ENCODE peak calls at places on chromosomes 1 and 21, in five cellular contexts. One of them, this sample, is unnamed.

GRCh38 chr1:59445040-59445439 is 148.1 kb downstream of the FGGY start:
- DNase-seq in K562: no peak
- DNase-seq in HepG2: no peak
- DNase-seq in WTC11: no peak
- DNase-seq in H1: no peak
- DNase-seq in this sample: no peak

GRCh38 chr1:76867342-76868130 is at the start of gene ST6GALNAC5:
- DNase-seq in K562: no peak
- DNase-seq in HepG2: no peak
- DNase-seq in WTC11: peak
- DNase-seq in H1: peak
- DNase-seq in this sample: no peak

GRCh38 chr1:66692681-66693080 is 59.6 kb upstream of the DYNLT5 start:
- DNase-seq in K562: no peak
- DNase-seq in HepG2: no peak
- DNase-seq in WTC11: no peak
- DNase-seq in H1: no peak
- DNase-seq in this sample: no peak

GRCh38 chr1:87325982-87326738 is 2.5 kb upstream of the LMO4 start:
- DNase-seq in K562: peak
- DNase-seq in HepG2: peak
- DNase-seq in WTC11: peak
- DNase-seq in H1: peak
- DNase-seq in this sample: no peak

GRCh38 chr1:37723390-37724078 is 31.2 kb downstream of the CDCA8 start:
- DNase-seq in K562: no peak
- DNase-seq in HepG2: peak
- DNase-seq in WTC11: no peak
- DNase-seq in H1: no peak
- DNase-seq in this sample: no peak

GRCh38 chr21:43712268-43712942 is 6.5 kb upstream of the PDXK start:
- DNase-seq in K562: peak
- DNase-seq in HepG2: no peak
- DNase-seq in WTC11: no peak
- DNase-seq in H1: no peak
- DNase-seq in this sample: no peak

GRCh38 chr1:162292422-162292849 is 84.2 kb downstream of the SPATA46 start:
- DNase-seq in K562: no peak
- DNase-seq in HepG2: no peak
- DNase-seq in WTC11: no peak
- DNase-seq in H1: no peak
- DNase-seq in this sample: no peak

GRCh38 chr1:227559499-227559898 is 3.9 kb upstream of the ZNF678 start:
- DNase-seq in K562: no peak
- DNase-seq in HepG2: no peak
- DNase-seq in WTC11: no peak
- DNase-seq in H1: no peak
- DNase-seq in this sample: no peak

GRCh38 chr1:197774691-197775281 is 494 bp downstream of the DENND1B start:
- DNase-seq in K562: peak
- DNase-seq in HepG2: peak
- DNase-seq in WTC11: peak
- DNase-seq in H1: peak
- DNase-seq in this sample: no peak

GRCh38 chr1:232844791-232845190 is 39.6 kb downstream of the MAP10 start:
- DNase-seq in K562: no peak
- DNase-seq in HepG2: no peak
- DNase-seq in WTC11: no peak
- DNase-seq in H1: no peak
- DNase-seq in this sample: no peak

GRCh38 chr1:66624412-66625060 is 90.6 kb downstream of the SGIP1 start:
- DNase-seq in K562: no peak
- DNase-seq in HepG2: no peak
- DNase-seq in WTC11: no peak
- DNase-seq in H1: no peak
- DNase-seq in this sample: no peak

DNA sequence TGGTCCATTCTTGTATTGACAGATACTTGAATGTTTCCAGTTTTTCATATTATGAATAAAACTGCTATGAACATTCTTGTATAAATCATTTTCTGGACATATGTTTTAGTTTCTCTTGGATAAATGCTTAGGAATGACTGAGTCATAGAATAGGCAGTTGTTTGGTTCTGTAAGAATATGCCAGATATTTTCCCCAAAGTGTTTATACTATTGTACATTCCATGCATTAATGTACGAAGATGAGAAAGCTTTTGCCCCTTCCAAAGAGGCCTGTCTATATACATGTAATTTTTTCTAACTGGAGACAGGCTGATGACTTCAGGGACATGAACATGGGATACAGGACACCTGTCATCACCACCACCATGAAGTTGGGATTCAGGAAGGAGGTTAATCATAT is 11.3 kb downstream of the NBPF3 start:
- DNase-seq in K562: no peak
- DNase-seq in HepG2: no peak
- DNase-seq in WTC11: no peak
- DNase-seq in H1: no peak
- DNase-seq in this sample: no peak
- TF ChIP-seq ATF2 in K562: no peak
- TF ChIP-seq ATF2 in HepG2: no peak
- TF ChIP-seq ATF2 in WTC11: no peak
- TF ChIP-seq ATF2 in H1: no peak
- TF ChIP-seq ATF2 in this sample: no peak

DNA sequence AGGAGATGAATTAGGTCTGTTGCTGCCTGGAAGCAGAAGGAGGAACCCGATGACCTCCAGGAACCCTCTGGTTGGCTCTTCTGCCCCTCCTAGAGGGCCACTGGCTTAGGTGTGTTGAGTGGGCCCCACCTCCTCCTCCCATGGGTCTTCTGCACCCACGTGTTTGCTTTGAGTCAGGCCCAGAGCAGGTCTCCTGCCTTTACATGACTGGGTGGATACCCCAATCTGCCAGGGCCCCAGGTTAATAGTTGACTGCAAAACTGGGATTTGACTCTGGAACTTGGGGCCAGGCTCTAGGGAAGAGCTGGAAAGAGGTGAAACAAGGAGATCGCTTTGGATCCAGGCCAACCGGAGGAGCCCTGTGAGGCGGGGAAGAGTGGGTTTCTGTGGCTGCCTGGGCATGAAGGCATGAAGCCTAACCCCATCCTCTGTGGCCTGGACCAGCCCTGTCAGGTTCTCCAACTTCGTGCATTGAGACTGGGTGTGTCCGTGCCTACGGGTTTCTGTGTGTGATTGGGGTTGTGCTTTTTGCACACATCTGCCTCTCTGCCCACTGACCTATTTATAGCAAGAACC is 7.8 kb upstream of the LAD1 start:
- DNase-seq in K562: no peak
- DNase-seq in HepG2: peak
- DNase-seq in WTC11: no peak
- DNase-seq in H1: no peak
- DNase-seq in this sample: peak
- TF ChIP-seq ATF2 in K562: no peak
- TF ChIP-seq ATF2 in HepG2: no peak
- TF ChIP-seq ATF2 in WTC11: no peak
- TF ChIP-seq ATF2 in H1: no peak
- TF ChIP-seq ATF2 in this sample: no peak

DNA sequence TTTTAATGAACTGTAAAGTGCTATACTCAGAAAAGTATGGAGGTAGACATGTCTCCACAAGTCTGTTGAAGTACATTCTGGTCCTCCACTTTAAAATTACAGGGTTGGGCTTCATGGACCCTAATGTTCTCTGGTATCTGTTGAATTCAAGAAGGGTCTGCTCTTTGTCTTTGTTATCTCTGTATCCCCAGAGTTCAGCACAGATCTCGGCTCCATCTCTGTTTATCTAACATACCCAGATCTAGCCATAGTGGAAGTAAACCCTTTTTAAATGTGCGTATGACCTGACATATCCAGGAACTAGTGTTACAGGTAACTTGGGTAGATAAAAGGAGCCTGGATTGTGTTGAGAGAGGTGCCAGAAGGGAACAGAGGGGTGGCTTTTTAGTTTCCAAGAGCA is 30.6 kb downstream of the ELAVL4 start:
- DNase-seq in K562: no peak
- DNase-seq in HepG2: no peak
- DNase-seq in WTC11: no peak
- DNase-seq in H1: no peak
- DNase-seq in this sample: no peak
- TF ChIP-seq ATF2 in K562: no peak
- TF ChIP-seq ATF2 in HepG2: no peak
- TF ChIP-seq ATF2 in WTC11: no peak
- TF ChIP-seq ATF2 in H1: no peak
- TF ChIP-seq ATF2 in this sample: no peak

DNA sequence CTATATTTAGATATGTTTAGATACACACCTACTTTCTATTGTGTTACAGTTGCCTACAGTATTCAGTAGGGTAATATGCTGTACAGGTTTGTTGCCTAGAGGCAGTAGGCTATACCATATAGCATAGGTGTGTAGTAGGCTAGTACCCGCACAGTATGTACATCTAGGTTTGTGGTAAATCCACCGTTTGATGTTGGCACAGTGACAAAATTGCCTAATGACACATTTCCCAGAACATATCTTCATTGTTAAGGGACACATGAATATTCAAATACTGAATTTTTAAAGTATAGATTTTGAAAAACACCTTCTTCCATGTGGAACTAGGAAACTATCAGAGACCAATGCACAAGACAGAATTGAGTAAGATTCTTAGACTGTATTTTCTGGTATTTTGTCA is 22.6 kb upstream of the PDC start:
- DNase-seq in K562: no peak
- DNase-seq in HepG2: no peak
- DNase-seq in WTC11: no peak
- DNase-seq in H1: no peak
- DNase-seq in this sample: no peak
- TF ChIP-seq ATF2 in K562: no peak
- TF ChIP-seq ATF2 in HepG2: no peak
- TF ChIP-seq ATF2 in WTC11: no peak
- TF ChIP-seq ATF2 in H1: no peak
- TF ChIP-seq ATF2 in this sample: no peak

GRCh38 chr1:64041366-64042131 is 161.9 kb upstream of the UBE2U start:
- DNase-seq in K562: no peak
- DNase-seq in HepG2: no peak
- DNase-seq in WTC11: no peak
- DNase-seq in H1: no peak
- DNase-seq in this sample: no peak

GRCh38 chr1:64043328-64043727 is 160.1 kb upstream of the UBE2U start:
- DNase-seq in K562: no peak
- DNase-seq in HepG2: no peak
- DNase-seq in WTC11: no peak
- DNase-seq in H1: no peak
- DNase-seq in this sample: no peak

GRCh38 chr1:64043976-64044375 is 159.4 kb upstream of the UBE2U start:
- DNase-seq in K562: no peak
- DNase-seq in HepG2: no peak
- DNase-seq in WTC11: no peak
- DNase-seq in H1: no peak
- DNase-seq in this sample: no peak

GRCh38 chr1:64038965-64039926 is 164.2 kb upstream of the UBE2U start:
- DNase-seq in K562: no peak
- DNase-seq in HepG2: no peak
- DNase-seq in WTC11: peak
- DNase-seq in H1: no peak
- DNase-seq in this sample: no peak

GRCh38 chr1:64042331-64043100 is 160.9 kb upstream of the UBE2U start:
- DNase-seq in K562: no peak
- DNase-seq in HepG2: no peak
- DNase-seq in WTC11: no peak
- DNase-seq in H1: no peak
- DNase-seq in this sample: no peak
- TF ChIP-seq ATF2 in K562: no peak
- TF ChIP-seq ATF2 in HepG2: no peak
- TF ChIP-seq ATF2 in WTC11: no peak
- TF ChIP-seq ATF2 in H1: no peak
- TF ChIP-seq ATF2 in this sample: no peak

GRCh38 chr1:179167418-179167777 is 62.1 kb downstream of the ABL2 start:
- DNase-seq in K562: no peak
- DNase-seq in HepG2: no peak
- DNase-seq in WTC11: no peak
- DNase-seq in H1: no peak
- DNase-seq in this sample: no peak

GRCh38 chr1:179164494-179164893 is 65.0 kb downstream of the ABL2 start:
- DNase-seq in K562: no peak
- DNase-seq in HepG2: peak
- DNase-seq in WTC11: no peak
- DNase-seq in H1: no peak
- DNase-seq in this sample: no peak

GRCh38 chr1:179167955-179168354 is 61.5 kb downstream of the ABL2 start:
- DNase-seq in K562: no peak
- DNase-seq in HepG2: no peak
- DNase-seq in WTC11: no peak
- DNase-seq in H1: no peak
- DNase-seq in this sample: no peak

GRCh38 chr1:179168526-179168925 is 61.0 kb downstream of the ABL2 start:
- DNase-seq in K562: no peak
- DNase-seq in HepG2: no peak
- DNase-seq in WTC11: no peak
- DNase-seq in H1: no peak
- DNase-seq in this sample: no peak

GRCh38 chr1:179166663-179167417 is 62.6 kb downstream of the ABL2 start:
- DNase-seq in K562: no peak
- DNase-seq in HepG2: no peak
- DNase-seq in WTC11: no peak
- DNase-seq in H1: no peak
- DNase-seq in this sample: no peak
- TF ChIP-seq ATF2 in K562: no peak
- TF ChIP-seq ATF2 in HepG2: no peak
- TF ChIP-seq ATF2 in WTC11: no peak
- TF ChIP-seq ATF2 in H1: no peak
- TF ChIP-seq ATF2 in this sample: no peak

DNA sequence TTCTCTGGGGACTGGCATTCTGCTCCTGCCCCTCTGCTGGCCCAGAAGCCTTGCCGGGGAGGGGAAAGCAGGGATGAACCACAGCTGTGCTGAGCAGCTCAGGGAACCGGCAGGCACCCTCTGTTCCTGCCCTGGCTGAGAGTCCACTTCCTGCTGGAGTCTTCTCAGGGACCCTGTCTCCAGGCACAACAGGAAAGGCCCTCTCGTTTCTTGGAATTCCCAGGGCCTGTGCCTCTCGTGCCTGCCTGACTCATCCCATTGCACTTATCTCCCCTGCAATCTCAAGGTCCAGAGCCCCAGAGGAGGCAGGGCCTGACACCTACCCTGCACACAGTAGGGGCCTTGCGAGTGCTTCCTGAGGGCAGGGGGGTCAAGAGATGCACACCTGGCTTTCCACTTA is 1.1 kb upstream of the EDN2 start:
- DNase-seq in K562: peak
- DNase-seq in HepG2: no peak
- DNase-seq in WTC11: no peak
- DNase-seq in H1: no peak
- DNase-seq in this sample: no peak
- TF ChIP-seq ATF2 in K562: no peak
- TF ChIP-seq ATF2 in HepG2: no peak
- TF ChIP-seq ATF2 in WTC11: no peak
- TF ChIP-seq ATF2 in H1: no peak
- TF ChIP-seq ATF2 in this sample: no peak

GRCh38 chr1:51168266-51168845 is 66.3 kb downstream of the C1orf185 start:
- DNase-seq in K562: no peak
- DNase-seq in HepG2: no peak
- DNase-seq in WTC11: no peak
- DNase-seq in H1: no peak
- DNase-seq in this sample: no peak
- TF ChIP-seq ATF2 in K562: no peak
- TF ChIP-seq ATF2 in HepG2: no peak
- TF ChIP-seq ATF2 in WTC11: no peak
- TF ChIP-seq ATF2 in H1: no peak
- TF ChIP-seq ATF2 in this sample: no peak

This sample was measured in GM12878.